ENCODE peak calls at places on chromosomes 11 and 22, in six cellular contexts. F, E, X, M, L and V are unnamed samples.

GRCh38 chr11:61961570-61962212 is 5.7 kb downstream of the FTH1 start:
- DNase-seq in X (peak; percentile 86), L (no peak), M (peak; percentile 87), E (peak; percentile 68), F (no peak), V (peak; percentile 60)

GRCh38 chr11:12924650-12925049 is 84.5 kb upstream of the RASSF10 start:
- DNase-seq in L (no peak), F (no peak), E (no peak), X (no peak), M (no peak), V (no peak)

GRCh38 chr11:64711138-64711943 is 11.7 kb downstream of the NRXN2 start:
- DNase-seq in L (no peak), M (no peak), F (no peak), X (no peak), E (no peak), V (no peak)

GRCh38 chr11:107770546-107770945 is 58.7 kb upstream of the SLN start:
- DNase-seq in X (no peak), F (no peak), M (no peak), E (no peak), L (no peak), V (no peak)

GRCh38 chr11:111538407-111539114 is 2.0 kb upstream of the LAYN start:
- DNase-seq in L (no peak), M (no peak), F (no peak), E (no peak), X (no peak), V (no peak)

GRCh38 chr11:117908959-117909610 is 20.1 kb downstream of the TMPRSS13 start:
- DNase-seq in L (no peak), F (no peak), X (peak; percentile 41), E (no peak), M (no peak), V (no peak)

GRCh38 chr22:43582394-43582793 is 170.6 kb downstream of the MPPED1 start:
- DNase-seq in F (no peak), E (no peak), M (no peak), L (no peak), X (no peak), V (no peak)

GRCh38 chr22:50250555-50251471 is at the start of gene HDAC10:
- DNase-seq in L (no peak), F (no peak), X (no peak), E (peak; percentile 96), M (peak; percentile 88), V (peak; percentile 91)

GRCh38 chr22:28230682-28231081 is 311.6 kb upstream of the PITPNB start:
- DNase-seq in E (no peak), L (no peak), X (no peak), M (no peak), F (no peak), V (no peak)

GRCh38 chr11:17696741-17697140 is 22.6 kb upstream of the MYOD1 start:
- DNase-seq in X (no peak), E (no peak), F (no peak), M (no peak), L (no peak), V (no peak)
- TF ChIP-seq CTCF in X (no peak), E (no peak), F (no peak), M (no peak), L (no peak), V (no peak)

GRCh38 chr11:60933416-60933815 is 9.2 kb downstream of the TMEM132A start:
- DNase-seq in F (no peak), X (no peak), L (no peak), E (peak; percentile 79), M (no peak), V (no peak)

GRCh38 chr11:60936467-60937143 is 12.3 kb downstream of the TMEM132A start:
- DNase-seq in E (peak; percentile 75), M (no peak), X (no peak), L (no peak), F (no peak), V (no peak)

GRCh38 chr11:60934091-60934789 is 10.0 kb downstream of the TMEM132A start:
- DNase-seq in M (no peak), L (no peak), E (peak; percentile 85), F (no peak), X (no peak), V (no peak)

GRCh38 chr11:60935676-60936442 is 11.6 kb downstream of the TMEM132A start:
- DNase-seq in E (peak; percentile 81), X (no peak), F (no peak), M (no peak), L (no peak), V (no peak)

GRCh38 chr11:60934790-60935605 is 10.7 kb downstream of the TMEM132A start:
- DNase-seq in X (no peak), M (no peak), E (peak; percentile 80), F (no peak), L (no peak), V (no peak)
- TF ChIP-seq POLR2AphosphoS5 in X (no peak), M (peak; percentile 18), E (peak; percentile 52), F (no peak), L (no peak), V (no peak)

DNA sequence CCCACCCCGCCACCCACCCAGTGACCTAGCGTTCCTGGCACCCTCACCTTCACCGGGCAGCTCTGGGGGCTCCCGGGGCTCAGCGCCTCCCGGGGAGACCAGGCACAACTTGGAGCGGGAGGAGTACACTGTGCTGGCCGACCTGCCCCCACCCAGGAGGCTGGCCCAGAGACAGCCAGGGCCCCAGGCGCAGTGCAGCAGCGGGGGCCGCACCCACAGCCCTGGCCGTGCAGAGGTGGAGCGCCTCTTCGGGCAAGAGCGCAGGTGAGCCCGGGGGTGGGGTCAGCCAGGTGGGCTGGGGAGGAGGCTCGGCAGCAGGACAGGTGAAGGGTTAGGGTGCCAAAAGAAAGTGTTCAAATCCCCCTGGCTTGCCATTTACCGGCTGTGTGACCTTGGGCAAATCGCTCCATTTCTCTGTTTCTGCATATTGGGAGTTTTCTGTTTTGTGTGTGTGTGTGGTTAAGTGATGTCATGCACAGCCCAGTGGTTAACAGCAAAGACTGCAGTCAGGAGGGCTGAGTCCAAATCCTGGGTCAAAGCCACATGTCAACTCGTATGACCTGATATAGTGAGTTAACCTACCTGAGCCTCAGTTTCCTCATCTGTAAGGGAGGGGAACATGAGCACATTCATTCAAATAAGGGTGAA is 29.5 kb downstream of the TRIOBP start:
- DNase-seq in X (no peak), F (no peak), E (no peak), M (no peak), L (no peak), V (no peak)
- TF ChIP-seq CTCF in X (no peak), F (no peak), E (no peak), M (no peak), L (peak; percentile 14), V (peak; percentile 27)

DNA sequence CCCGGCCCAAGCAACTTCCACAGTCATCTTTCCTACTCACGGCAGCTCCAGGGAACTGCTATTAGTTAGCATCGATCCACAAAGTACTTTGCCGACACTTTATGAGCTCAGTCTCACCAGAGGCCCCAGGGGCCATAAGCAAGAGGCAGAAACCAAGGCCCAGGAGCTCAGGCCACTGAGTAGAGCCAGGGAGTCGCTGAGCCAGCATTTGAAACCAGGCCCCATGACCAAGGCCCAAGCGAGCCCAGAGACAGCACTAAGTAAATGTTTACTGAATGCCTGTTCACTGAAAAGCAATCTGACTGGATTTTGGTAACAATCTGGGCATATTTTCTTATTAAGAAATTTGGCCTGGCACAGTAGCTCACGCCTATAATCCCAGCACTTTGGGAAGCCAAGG is 43.3 kb downstream of the ARRB1 start:
- DNase-seq in F (no peak), L (no peak), X (no peak), E (no peak), M (no peak), V (no peak)
- TF ChIP-seq POLR2AphosphoS5 in F (no peak), L (no peak), X (no peak), E (no peak), M (no peak), V (no peak)

DNA sequence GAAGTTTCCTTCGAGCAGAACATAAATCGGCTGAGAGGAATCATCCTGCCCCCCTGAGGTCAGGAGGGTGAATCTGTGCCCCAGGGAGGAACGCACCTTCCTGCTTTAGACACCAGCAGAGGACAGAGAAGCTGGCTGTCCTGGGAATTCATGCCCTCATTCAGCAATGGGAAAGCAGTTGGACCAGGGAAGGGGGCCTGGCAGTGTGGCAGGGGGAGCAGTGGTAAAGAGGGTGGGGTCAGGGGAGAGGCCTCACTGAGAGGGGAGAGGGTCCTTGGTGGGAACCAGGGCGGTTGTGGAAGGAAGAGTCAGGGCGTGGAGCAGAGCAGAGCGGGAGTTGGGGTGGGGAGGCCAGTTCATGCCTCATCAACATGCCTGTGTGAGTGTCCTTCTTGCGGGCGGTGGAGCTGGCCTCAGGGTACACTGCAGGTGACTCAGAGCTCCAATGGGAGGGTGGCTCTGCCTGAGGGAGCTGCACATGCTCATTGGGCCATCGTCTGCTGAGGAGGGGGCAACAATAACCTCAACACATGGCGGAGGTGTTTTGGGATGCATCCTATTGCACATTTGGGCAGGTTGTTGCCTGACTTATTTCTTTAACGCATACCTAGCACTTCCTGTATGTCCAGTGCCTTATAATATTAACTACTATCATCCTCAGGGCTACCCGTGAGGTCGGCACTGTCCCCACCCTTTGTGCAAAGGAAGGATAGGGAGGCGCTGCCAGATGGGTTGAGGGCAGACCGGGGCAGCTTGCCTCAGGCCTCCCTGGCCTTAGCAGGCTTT is 23.2 kb downstream of the MED15 start:
- DNase-seq in L (peak; percentile 56), E (no peak), M (no peak), X (no peak), F (no peak), V (peak; percentile 56)
- TF ChIP-seq CTCF in L (no peak), E (no peak), M (no peak), X (no peak), F (no peak), V (no peak)

DNA sequence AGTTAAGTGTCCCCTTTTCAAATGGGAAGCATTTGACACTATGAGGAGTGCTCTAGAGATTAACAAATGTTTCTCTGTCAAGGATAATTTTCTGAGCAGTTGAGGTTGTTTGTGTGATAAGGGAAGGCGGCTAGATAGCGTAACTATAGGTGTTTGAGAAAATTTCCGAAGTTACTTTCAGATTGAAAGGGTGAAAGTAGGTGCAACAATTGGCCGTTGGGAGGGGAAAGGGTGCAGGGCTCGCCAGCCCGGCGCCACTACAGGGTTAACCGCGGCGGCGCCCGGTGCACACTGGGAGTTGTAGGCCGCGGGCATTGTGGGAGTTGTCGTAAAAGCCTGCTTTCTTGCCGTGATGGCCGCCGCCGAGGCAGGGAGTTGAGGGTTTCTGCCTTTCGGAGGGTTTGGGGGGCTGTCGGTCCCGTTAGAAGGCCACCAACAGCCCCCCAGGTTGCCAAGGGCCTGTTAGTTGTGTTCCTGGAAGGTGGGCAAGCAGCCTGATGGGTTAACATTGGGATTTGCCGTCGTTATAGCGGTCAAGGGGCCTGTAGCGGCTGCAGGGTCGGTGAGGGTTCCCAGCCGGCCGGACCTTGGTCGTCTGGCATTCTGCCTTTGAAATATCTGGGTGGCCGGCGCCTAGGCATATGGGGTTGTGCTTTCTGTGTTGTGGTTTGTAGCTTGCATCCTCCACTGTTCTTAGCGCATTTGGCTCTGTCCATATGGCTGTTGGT is 36.5 kb upstream of the HSD17B12 start:
- DNase-seq in X (peak; percentile 90), L (peak; percentile 69), F (no peak), E (peak; percentile 96), M (peak; percentile 90), V (peak; percentile 89)
- TF ChIP-seq POLR2AphosphoS5 in X (no peak), L (peak; percentile 85), F (peak; percentile 92), E (peak; percentile 91), M (peak; percentile 68), V (peak; percentile 46)